ENCODE peak calls at places on chromosomes 12 and 14, in six cellular contexts. I is WTC11, B is fibroblast of the aortic adventitia, Z is tibial artery, V is AG04450, D is GM12865. T is an unnamed sample.
A peak's percentile ranks its signal among the peaks of the same experiment; 100 is the strongest.

GRCh38 chr12:80189241-80189640 is 89.9 kb downstream of the OTOGL start:
- DNase-seq in D (no peak), Z (no peak), B (peak; percentile 93), V (peak; percentile 65), I (no peak), T (no peak)

GRCh38 chr12:21300632-21301031 is 34.1 kb downstream of the SLCO1A2 start:
- DNase-seq in B (no peak), V (no peak), I (no peak), Z (no peak), D (no peak), T (no peak)

GRCh38 chr12:85260904-85261303 is 19.1 kb upstream of the ALX1 start:
- DNase-seq in D (no peak), B (no peak), I (no peak), V (no peak), Z (no peak), T (no peak)

GRCh38 chr14:31457665-31458659 is 656 bp upstream of the DTD2 start:
- DNase-seq in B (no peak), I (no peak), V (no peak), D (no peak), Z (no peak), T (no peak)

GRCh38 chr14:52792097-52792415 is 649 bp upstream of the GNPNAT1 start:
- DNase-seq in I (no peak), D (no peak), V (no peak), Z (no peak), B (no peak), T (no peak)

GRCh38 chr12:27434673-27435565 is 11.6 kb upstream of the SMCO2 start:
- DNase-seq in I (no peak), B (peak; percentile 14), Z (no peak), V (no peak), D (peak; percentile 17), T (peak; percentile 36)

GRCh38 chr12:38342444-38342843 is 25.9 kb downstream of the ALG10B start:
- DNase-seq in B (no peak), Z (no peak), I (no peak), D (no peak), V (no peak), T (no peak)

GRCh38 chr12:97764700-97765099 is 302.1 kb downstream of the RMST start:
- DNase-seq in V (no peak), D (no peak), Z (no peak), B (no peak), I (no peak), T (no peak)

GRCh38 chr12:29320295-29321090 is 60.5 kb downstream of the ERGIC2 start:
- DNase-seq in B (peak; percentile 92), D (no peak), Z (no peak), I (no peak), V (peak; percentile 59), T (no peak)

GRCh38 chr14:34833545-34834523 is 41.3 kb downstream of the BAZ1A start:
- DNase-seq in B (no peak), I (no peak), Z (no peak), D (peak; percentile 26), V (no peak), T (peak; percentile 33)

GRCh38 chr12:51011960-51012359 is 14.2 kb downstream of the SLC11A2 start:
- DNase-seq in D (no peak), V (no peak), Z (no peak), B (no peak), I (no peak), T (no peak)

GRCh38 chr14:87615822-87616679 is 376.9 kb downstream of the GALC start:
- DNase-seq in Z (peak; percentile 37), V (peak; percentile 3), I (peak; percentile 76), B (peak; percentile 58), D (peak; percentile 57), T (peak; percentile 31)

GRCh38 chr12:59699408-59700144 is 103.7 kb downstream of the SLC16A7 start:
- DNase-seq in D (no peak), V (peak; percentile 49), Z (no peak), I (no peak), B (peak; percentile 89), T (no peak)

GRCh38 chr14:20557212-20557542 is 3.7 kb downstream of the RNASE9 start:
- DNase-seq in I (no peak), Z (no peak), D (no peak), B (no peak), V (no peak), T (no peak)

GRCh38 chr12:75784591-75784990 is 247.0 kb downstream of the PHLDA1 start:
- DNase-seq in V (no peak), Z (peak; percentile 23), B (peak; percentile 34), D (no peak), I (no peak), T (no peak)

GRCh38 chr12:92185052-92185451 is 39.4 kb upstream of the BTG1 start:
- DNase-seq in V (no peak), I (no peak), D (peak; percentile 86), Z (no peak), B (no peak), T (peak; percentile 23)

GRCh38 chr12:75953312-75953906 is 78.2 kb downstream of the PHLDA1 start:
- DNase-seq in B (peak; percentile 45), V (no peak), D (no peak), I (no peak), Z (no peak), T (no peak)

GRCh38 chr12:103247531-103247930 is 248.2 kb downstream of the C12orf42 start:
- DNase-seq in Z (no peak), I (no peak), D (no peak), B (no peak), V (no peak), T (no peak)

GRCh38 chr12:19440916-19441315 is 1.6 kb downstream of the AEBP2 start:
- DNase-seq in B (peak; percentile 44), V (no peak), D (no peak), I (no peak), Z (no peak), T (no peak)

GRCh38 chr12:65086236-65086635 is 34.9 kb downstream of the WIF1 start:
- DNase-seq in Z (no peak), V (no peak), B (no peak), I (no peak), D (no peak), T (no peak)

GRCh38 chr12:56042430-56043203 is 899 bp downstream of the RPS26 start:
- DNase-seq in V (no peak), I (no peak), B (no peak), Z (no peak), D (no peak), T (no peak)

GRCh38 chr14:68137704-68138619 is 318.4 kb downstream of the RAD51B start:
- DNase-seq in V (peak; percentile 80), D (peak; percentile 5), Z (peak; percentile 36), I (peak; percentile 70), B (peak; percentile 87), T (no peak)

GRCh38 chr12:70402597-70402996 is 36.5 kb downstream of the KCNMB4 start:
- DNase-seq in D (no peak), I (no peak), B (peak; percentile 25), V (no peak), Z (no peak), T (no peak)

GRCh38 chr12:95790912-95791849 is 617 bp upstream of the NTN4 start:
- DNase-seq in V (no peak), D (no peak), Z (no peak), I (peak; percentile 42), B (peak; percentile 31), T (peak; percentile 39)

GRCh38 chr14:50232276-50232642 is 881 bp upstream of the SOS2 start:
- DNase-seq in V (no peak), Z (no peak), D (no peak), I (no peak), B (no peak), T (no peak)

GRCh38 chr12:108694812-108695278 is 36.5 kb downstream of the CORO1C start:
- DNase-seq in D (peak; percentile 65), I (no peak), B (peak; percentile 53), Z (no peak), V (no peak), T (no peak)

GRCh38 chr14:23121401-23121800 is 2.3 kb upstream of the CEBPE start:
- DNase-seq in B (peak; percentile 84), V (no peak), I (no peak), Z (no peak), D (peak; percentile 67), T (peak; percentile 55)

GRCh38 chr14:73472182-73473114 is 14.1 kb upstream of the NUMB start:
- DNase-seq in Z (no peak), I (no peak), V (peak; percentile 50), B (peak; percentile 87), D (peak; percentile 84), T (peak; percentile 65)
- TF ChIP-seq CTCF in Z (peak; percentile 79), I (peak; percentile 43), V (peak; percentile 68), B (peak; percentile 60), D (peak; percentile 53), T (peak; percentile 43)

GRCh38 chr12:101876861-101877815 is at the start of gene DRAM1:
- DNase-seq in V (peak; percentile 71), D (peak; percentile 97), Z (peak; percentile 89), B (peak; percentile 88), I (peak; percentile 83), T (peak; percentile 92)
- TF ChIP-seq CTCF in V (no peak), D (peak; percentile 18), Z (peak; percentile 11), B (no peak), I (no peak), T (peak; percentile 29)

DNA sequence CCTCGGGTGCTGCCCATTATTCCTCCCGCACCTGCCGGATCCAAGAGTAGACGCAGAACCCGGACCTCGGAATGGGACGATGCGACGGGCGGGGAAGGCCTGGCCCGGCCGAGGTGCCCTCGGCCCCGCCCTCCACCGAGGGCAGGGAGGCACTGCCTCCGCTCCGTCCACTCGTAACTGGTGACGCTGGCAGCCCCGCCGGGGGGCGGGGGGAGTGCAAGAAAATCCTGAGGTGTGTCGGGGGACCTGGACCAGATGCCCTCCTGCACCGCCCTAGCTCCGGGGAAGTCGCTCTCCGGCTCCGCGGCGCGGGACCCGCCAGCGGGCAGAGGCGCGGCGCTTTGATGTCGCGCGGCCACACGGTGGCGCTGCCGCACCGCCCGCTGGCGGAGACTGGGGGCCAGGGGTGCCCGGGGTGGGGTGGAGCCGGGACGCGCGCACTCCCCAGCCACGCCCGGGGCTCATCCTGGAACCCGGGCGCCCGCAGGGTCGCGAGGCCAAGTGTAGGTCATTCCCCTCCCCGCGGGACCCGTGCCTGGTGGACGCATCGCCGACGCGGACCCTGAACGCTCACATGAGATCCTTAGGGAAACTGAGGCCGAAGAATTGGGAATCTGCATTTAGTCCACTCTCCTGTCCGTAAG is 202.8 kb downstream of the TTC8 start:
- DNase-seq in Z (no peak), V (no peak), D (peak; percentile 68), B (peak; percentile 31), I (peak; percentile 75), T (peak; percentile 92)
- TF ChIP-seq CTCF in Z (peak; percentile 90), V (peak; percentile 60), D (peak; percentile 74), B (peak; percentile 52), I (peak; percentile 95), T (peak; percentile 91)

DNA sequence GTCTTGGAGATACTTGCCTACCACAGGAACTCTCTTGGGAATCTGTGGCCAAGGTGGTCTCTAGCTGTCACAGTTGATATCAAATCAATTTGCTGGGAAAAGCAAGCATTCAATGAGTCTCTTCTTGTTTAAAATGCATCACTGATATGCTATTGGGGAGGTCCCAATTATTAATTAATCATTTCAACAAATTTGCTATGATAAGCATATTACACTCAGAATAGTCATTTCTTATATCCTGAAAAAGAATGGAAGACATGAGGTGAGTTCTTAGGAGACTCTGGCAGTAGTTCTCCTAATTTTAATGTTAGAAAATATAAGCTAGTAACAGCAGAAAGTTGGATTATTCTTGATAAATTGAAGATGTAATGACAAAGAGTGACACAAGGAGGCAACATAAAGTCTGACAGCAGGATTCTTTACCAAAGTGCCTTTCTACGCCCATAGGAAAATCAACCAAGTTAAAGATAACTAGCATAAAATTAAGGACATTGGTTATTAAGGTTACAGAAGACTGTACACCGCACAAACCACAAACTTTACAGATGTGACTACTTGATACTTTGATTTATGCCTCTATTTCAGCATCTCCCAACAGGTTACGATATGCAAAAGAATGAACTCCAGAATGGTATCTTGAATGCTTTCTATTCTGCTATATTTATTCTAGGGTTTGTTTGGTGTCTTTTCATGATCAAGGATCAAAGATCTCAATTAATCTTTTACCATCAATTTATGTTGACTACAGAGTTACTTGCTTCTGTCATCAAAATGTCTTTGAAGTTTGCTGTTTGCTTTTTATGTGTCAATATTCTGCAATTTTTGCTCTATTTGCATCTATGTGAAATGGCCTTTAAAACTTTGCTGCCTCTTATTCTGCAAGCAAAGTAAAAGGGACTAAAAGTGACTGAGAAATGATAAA is 349.6 kb upstream of the CLEC14A start:
- DNase-seq in D (no peak), B (no peak), I (no peak), V (no peak), Z (no peak), T (no peak)
- TF ChIP-seq CTCF in D (no peak), B (no peak), I (no peak), V (peak; percentile 1), Z (no peak), T (no peak)